ENCODE peak calls at places on chromosomes 16 and 17, in six cellular contexts. V is RWPE1, J is lung, S is BE2C, D is HCEC 1CT, P is aorta. B is an unnamed sample.

GRCh38 chr17:48047113-48047740 is 932 bp upstream of the NFE2L1 start:
- DNase-seq in J (no peak), D (no peak), S (no peak), V (no peak), P (no peak), B (no peak)

GRCh38 chr17:80005360-80006338 is 30.0 kb downstream of the TBC1D16 start:
- DNase-seq in V (peak), D (peak), S (peak), P (no peak), J (peak), B (no peak)

GRCh38 chr17:45289316-45290268 is 27.2 kb downstream of the MAP3K14 start:
- DNase-seq in V (no peak), J (no peak), S (no peak), P (no peak), D (no peak), B (no peak)

GRCh38 chr16:13992976-13993375 is 73.0 kb downstream of the ERCC4 start:
- DNase-seq in P (no peak), V (no peak), J (no peak), S (no peak), D (no peak), B (no peak)

GRCh38 chr16:89828199-89828869 is at the start of gene SPIRE2:
- DNase-seq in V (peak), S (peak), J (peak), D (peak), P (peak), B (peak)

GRCh38 chr16:24013733-24014645 is 178.2 kb downstream of the PRKCB start:
- DNase-seq in P (no peak), D (no peak), V (peak), S (peak), J (no peak), B (no peak)

GRCh38 chr16:19130852-19131808 is 17.4 kb downstream of the ITPRIPL2 start:
- DNase-seq in S (no peak), D (peak), V (no peak), J (no peak), P (no peak), B (no peak)

GRCh38 chr16:83928341-83929055 is 24.5 kb upstream of the OSGIN1 start:
- DNase-seq in P (no peak), J (no peak), D (peak), S (no peak), V (peak), B (peak)

GRCh38 chr17:55420776-55421178 is 858 bp downstream of the MMD start:
- DNase-seq in D (peak), V (peak), J (peak), S (peak), P (peak), B (no peak)

GRCh38 chr17:38673714-38674012 is 1.1 kb downstream of the EPOP start:
- DNase-seq in V (no peak), P (peak), D (no peak), J (no peak), S (no peak), B (no peak)

GRCh38 chr16:20102021-20102420 is 28.3 kb upstream of the GPR139 start:
- DNase-seq in D (no peak), S (no peak), J (no peak), V (no peak), P (no peak), B (no peak)